ENCODE peak calls at places on chromosome 17, in seven cellular contexts. One of them, this sample, is unnamed. For H4K20me1, the result is how much of the 10 kb centered on the place peaks cover.

GRCh38 chr17:41520821-41521521 is 2.3 kb upstream of the KRT15 start:
- DNase-seq in endothelial cell of umbilical vein: no peak
- DNase-seq in Karpas-422: no peak
- DNase-seq in GM12878: no peak
- DNase-seq in IMR-90: no peak
- DNase-seq in mammary epithelial cell: peak
- DNase-seq in K562: peak
- DNase-seq in this sample: no peak

GRCh38 chr17:50479522-50480141 is 972 bp downstream of the RSAD1 start:
- DNase-seq in K562: peak
- DNase-seq in IMR-90: peak
- DNase-seq in endothelial cell of umbilical vein: peak
- DNase-seq in Karpas-422: peak
- DNase-seq in GM12878: peak
- DNase-seq in mammary epithelial cell: peak
- DNase-seq in this sample: peak

GRCh38 chr17:28030386-28030785 is 12.1 kb upstream of the NLK start:
- DNase-seq in IMR-90: no peak
- DNase-seq in mammary epithelial cell: no peak
- DNase-seq in GM12878: no peak
- DNase-seq in Karpas-422: no peak
- DNase-seq in endothelial cell of umbilical vein: no peak
- DNase-seq in K562: no peak
- DNase-seq in this sample: no peak

GRCh38 chr17:34408439-34408838 is 45.4 kb upstream of the CCL1 start:
- DNase-seq in mammary epithelial cell: no peak
- DNase-seq in endothelial cell of umbilical vein: no peak
- DNase-seq in IMR-90: no peak
- DNase-seq in GM12878: no peak
- DNase-seq in K562: no peak
- DNase-seq in Karpas-422: no peak
- DNase-seq in this sample: no peak

GRCh38 chr17:81869221-81870154 is 1.6 kb downstream of the ARHGDIA start:
- DNase-seq in IMR-90: no peak
- DNase-seq in mammary epithelial cell: no peak
- DNase-seq in K562: peak
- DNase-seq in GM12878: no peak
- DNase-seq in Karpas-422: peak
- DNase-seq in endothelial cell of umbilical vein: peak
- DNase-seq in this sample: no peak

GRCh38 chr17:47266782-47267181 is 13.2 kb downstream of the ITGB3 start:
- DNase-seq in IMR-90: peak
- DNase-seq in Karpas-422: no peak
- DNase-seq in mammary epithelial cell: no peak
- DNase-seq in endothelial cell of umbilical vein: no peak
- DNase-seq in K562: no peak
- DNase-seq in GM12878: no peak
- DNase-seq in this sample: no peak

GRCh38 chr17:62715882-62716390 is 88.5 kb downstream of the MRC2 start:
- DNase-seq in mammary epithelial cell: no peak
- DNase-seq in GM12878: no peak
- DNase-seq in endothelial cell of umbilical vein: no peak
- DNase-seq in K562: no peak
- DNase-seq in IMR-90: no peak
- DNase-seq in Karpas-422: no peak
- DNase-seq in this sample: no peak

GRCh38 chr17:77884967-77885641 is 73.4 kb upstream of the TNRC6C start:
- DNase-seq in endothelial cell of umbilical vein: no peak
- DNase-seq in GM12878: no peak
- DNase-seq in mammary epithelial cell: no peak
- DNase-seq in K562: no peak
- DNase-seq in IMR-90: no peak
- DNase-seq in Karpas-422: no peak
- DNase-seq in this sample: no peak

GRCh38 chr17:69134112-69134511 is 7.6 kb downstream of the ABCA6 start:
- DNase-seq in K562: no peak
- DNase-seq in endothelial cell of umbilical vein: no peak
- DNase-seq in IMR-90: no peak
- DNase-seq in Karpas-422: no peak
- DNase-seq in mammary epithelial cell: no peak
- DNase-seq in GM12878: no peak
- DNase-seq in this sample: no peak

GRCh38 chr17:71726320-71726719 is 394.5 kb upstream of the SOX9 start:
- DNase-seq in IMR-90: no peak
- DNase-seq in K562: no peak
- DNase-seq in GM12878: no peak
- DNase-seq in endothelial cell of umbilical vein: no peak
- DNase-seq in mammary epithelial cell: no peak
- DNase-seq in Karpas-422: no peak
- DNase-seq in this sample: no peak

GRCh38 chr17:77936881-77937280 is 21.6 kb upstream of the TNRC6C start:
- DNase-seq in endothelial cell of umbilical vein: no peak
- DNase-seq in GM12878: no peak
- DNase-seq in mammary epithelial cell: no peak
- DNase-seq in K562: no peak
- DNase-seq in IMR-90: no peak
- DNase-seq in Karpas-422: no peak
- DNase-seq in this sample: no peak

GRCh38 chr17:38898812-38899348 is 26.5 kb upstream of the LASP1NB start:
- DNase-seq in endothelial cell of umbilical vein: peak
- DNase-seq in GM12878: peak
- DNase-seq in mammary epithelial cell: no peak
- DNase-seq in Karpas-422: no peak
- DNase-seq in IMR-90: no peak
- DNase-seq in K562: peak
- DNase-seq in this sample: peak

GRCh38 chr17:5031365-5032082 is 3.7 kb downstream of the SLC52A1 start:
- DNase-seq in K562: peak
- DNase-seq in mammary epithelial cell: peak
- DNase-seq in endothelial cell of umbilical vein: peak
- DNase-seq in IMR-90: peak
- DNase-seq in GM12878: peak
- DNase-seq in Karpas-422: peak
- DNase-seq in this sample: peak

GRCh38 chr17:5024604-5025003 is 10.6 kb downstream of the SLC52A1 start:
- DNase-seq in endothelial cell of umbilical vein: no peak
- DNase-seq in IMR-90: no peak
- DNase-seq in mammary epithelial cell: no peak
- DNase-seq in Karpas-422: no peak
- DNase-seq in K562: no peak
- DNase-seq in GM12878: no peak
- DNase-seq in this sample: no peak

GRCh38 chr17:5023588-5024147 is 11.6 kb downstream of the SLC52A1 start:
- DNase-seq in Karpas-422: no peak
- DNase-seq in endothelial cell of umbilical vein: no peak
- DNase-seq in K562: no peak
- DNase-seq in IMR-90: no peak
- DNase-seq in GM12878: no peak
- DNase-seq in mammary epithelial cell: no peak
- DNase-seq in this sample: no peak

GRCh38 chr17:5027299-5027698 is 7.9 kb downstream of the SLC52A1 start:
- DNase-seq in mammary epithelial cell: no peak
- DNase-seq in endothelial cell of umbilical vein: no peak
- DNase-seq in GM12878: no peak
- DNase-seq in Karpas-422: no peak
- DNase-seq in IMR-90: no peak
- DNase-seq in K562: no peak
- DNase-seq in this sample: no peak

DNA sequence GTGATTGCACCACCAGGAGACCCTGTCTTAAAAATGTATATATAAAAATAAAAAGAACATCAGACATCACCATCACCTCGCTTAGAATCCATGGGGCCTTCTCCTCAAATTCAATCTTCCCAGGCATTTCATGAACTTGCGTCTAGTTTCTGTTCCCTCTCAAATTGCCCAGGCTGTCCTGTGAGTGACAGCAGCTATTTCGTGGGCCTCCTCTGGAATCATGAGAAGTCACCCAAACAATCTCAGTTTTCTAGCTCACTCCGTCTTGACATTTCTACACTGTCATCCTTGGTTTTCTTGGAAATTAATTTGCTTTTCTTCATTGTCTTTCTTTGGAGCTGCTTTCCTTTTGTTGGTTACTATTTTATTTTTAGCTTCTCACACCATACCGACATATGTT is 7.3 kb downstream of the SLC52A1 start:
- DNase-seq in K562: no peak
- DNase-seq in endothelial cell of umbilical vein: no peak
- DNase-seq in GM12878: no peak
- DNase-seq in Karpas-422: no peak
- DNase-seq in IMR-90: no peak
- DNase-seq in mammary epithelial cell: no peak
- DNase-seq in this sample: no peak
- H4K20me1 ChIP-seq in K562: under half
- H4K20me1 ChIP-seq in endothelial cell of umbilical vein: under half
- H4K20me1 ChIP-seq in GM12878: under half
- H4K20me1 ChIP-seq in Karpas-422: under half
- H4K20me1 ChIP-seq in IMR-90: under half
- H4K20me1 ChIP-seq in mammary epithelial cell: under half
- H4K20me1 ChIP-seq in this sample: under half

GRCh38 chr17:79212150-79213087 is 137.8 kb downstream of the ENGASE start:
- DNase-seq in IMR-90: no peak
- DNase-seq in Karpas-422: no peak
- DNase-seq in GM12878: no peak
- DNase-seq in mammary epithelial cell: no peak
- DNase-seq in K562: no peak
- DNase-seq in endothelial cell of umbilical vein: no peak
- DNase-seq in this sample: no peak
- H3K9ac ChIP-seq in IMR-90: no peak
- H3K9ac ChIP-seq in Karpas-422: no peak
- H3K9ac ChIP-seq in GM12878: no peak
- H3K9ac ChIP-seq in mammary epithelial cell: no peak
- H3K9ac ChIP-seq in K562: no peak
- H3K9ac ChIP-seq in endothelial cell of umbilical vein: no peak
- H3K9ac ChIP-seq in this sample: no peak

GRCh38 chr17:58092797-58093385 is 9.7 kb downstream of the DYNLL2 start:
- DNase-seq in K562: no peak
- DNase-seq in GM12878: no peak
- DNase-seq in mammary epithelial cell: peak
- DNase-seq in endothelial cell of umbilical vein: no peak
- DNase-seq in Karpas-422: no peak
- DNase-seq in IMR-90: no peak
- DNase-seq in this sample: no peak
- H4K20me1 ChIP-seq in K562: under half
- H4K20me1 ChIP-seq in GM12878: under half
- H4K20me1 ChIP-seq in mammary epithelial cell: under half
- H4K20me1 ChIP-seq in endothelial cell of umbilical vein: under half
- H4K20me1 ChIP-seq in Karpas-422: under half
- H4K20me1 ChIP-seq in IMR-90: under half
- H4K20me1 ChIP-seq in this sample: under half

GRCh38 chr17:57092779-57093178 is 7.7 kb downstream of the AKAP1 start:
- DNase-seq in endothelial cell of umbilical vein: no peak
- DNase-seq in GM12878: no peak
- DNase-seq in IMR-90: no peak
- DNase-seq in Karpas-422: no peak
- DNase-seq in K562: no peak
- DNase-seq in mammary epithelial cell: no peak
- DNase-seq in this sample: no peak

GRCh38 chr17:57091186-57091618 is 6.2 kb downstream of the AKAP1 start:
- DNase-seq in Karpas-422: no peak
- DNase-seq in K562: no peak
- DNase-seq in IMR-90: no peak
- DNase-seq in GM12878: no peak
- DNase-seq in endothelial cell of umbilical vein: no peak
- DNase-seq in mammary epithelial cell: no peak
- DNase-seq in this sample: no peak

GRCh38 chr17:57092171-57092570 is 7.1 kb downstream of the AKAP1 start:
- DNase-seq in Karpas-422: no peak
- DNase-seq in endothelial cell of umbilical vein: no peak
- DNase-seq in mammary epithelial cell: no peak
- DNase-seq in GM12878: no peak
- DNase-seq in IMR-90: peak
- DNase-seq in K562: no peak
- DNase-seq in this sample: no peak

GRCh38 chr17:57089391-57089790 is 4.3 kb downstream of the AKAP1 start:
- DNase-seq in mammary epithelial cell: no peak
- DNase-seq in K562: no peak
- DNase-seq in IMR-90: no peak
- DNase-seq in GM12878: no peak
- DNase-seq in endothelial cell of umbilical vein: no peak
- DNase-seq in Karpas-422: no peak
- DNase-seq in this sample: no peak

DNA sequence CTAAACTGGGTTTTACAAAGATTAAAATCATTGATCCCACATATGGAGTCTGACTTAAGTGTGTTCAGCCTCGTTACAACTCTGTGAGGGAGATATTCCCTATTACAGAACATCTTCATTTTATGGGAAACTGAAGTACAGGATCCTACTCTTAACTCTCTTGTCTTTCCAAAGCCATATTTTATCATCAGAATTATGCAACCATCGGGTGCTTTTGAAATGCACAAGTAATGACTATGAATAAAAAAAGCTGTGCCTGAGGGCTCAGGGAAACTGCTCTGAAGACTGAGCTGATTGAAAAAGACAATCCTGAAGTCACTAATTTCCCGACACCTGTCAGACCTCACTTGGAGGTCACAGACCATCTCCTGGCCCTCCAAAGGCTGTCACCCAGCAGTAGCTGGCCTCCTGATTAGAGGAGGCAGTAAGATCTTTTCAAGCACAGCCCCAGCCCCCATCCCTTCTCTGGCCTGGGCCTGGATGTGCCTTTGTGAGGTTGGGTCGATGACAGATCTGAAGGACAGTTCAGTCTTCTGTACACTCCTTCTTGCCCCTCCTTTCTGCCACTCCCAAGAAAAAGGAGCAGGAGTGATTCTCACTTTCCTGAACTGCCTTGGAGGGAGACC is 5.6 kb downstream of the AKAP1 start:
- DNase-seq in endothelial cell of umbilical vein: no peak
- DNase-seq in mammary epithelial cell: peak
- DNase-seq in IMR-90: peak
- DNase-seq in GM12878: no peak
- DNase-seq in Karpas-422: no peak
- DNase-seq in K562: no peak
- DNase-seq in this sample: no peak
- H3K9ac ChIP-seq in endothelial cell of umbilical vein: no peak
- H3K9ac ChIP-seq in mammary epithelial cell: no peak
- H3K9ac ChIP-seq in IMR-90: no peak
- H3K9ac ChIP-seq in GM12878: no peak
- H3K9ac ChIP-seq in Karpas-422: no peak
- H3K9ac ChIP-seq in K562: no peak
- H3K9ac ChIP-seq in this sample: no peak

GRCh38 chr17:8408371-8408770 is 10.7 kb upstream of the RNF222 start:
- DNase-seq in Karpas-422: no peak
- DNase-seq in endothelial cell of umbilical vein: no peak
- DNase-seq in mammary epithelial cell: peak
- DNase-seq in K562: no peak
- DNase-seq in IMR-90: no peak
- DNase-seq in GM12878: no peak
- DNase-seq in this sample: peak
- H4K20me1 ChIP-seq in Karpas-422: under half
- H4K20me1 ChIP-seq in endothelial cell of umbilical vein: under half
- H4K20me1 ChIP-seq in mammary epithelial cell: under half
- H4K20me1 ChIP-seq in K562: under half
- H4K20me1 ChIP-seq in IMR-90: under half
- H4K20me1 ChIP-seq in GM12878: under half
- H4K20me1 ChIP-seq in this sample: under half

DNA sequence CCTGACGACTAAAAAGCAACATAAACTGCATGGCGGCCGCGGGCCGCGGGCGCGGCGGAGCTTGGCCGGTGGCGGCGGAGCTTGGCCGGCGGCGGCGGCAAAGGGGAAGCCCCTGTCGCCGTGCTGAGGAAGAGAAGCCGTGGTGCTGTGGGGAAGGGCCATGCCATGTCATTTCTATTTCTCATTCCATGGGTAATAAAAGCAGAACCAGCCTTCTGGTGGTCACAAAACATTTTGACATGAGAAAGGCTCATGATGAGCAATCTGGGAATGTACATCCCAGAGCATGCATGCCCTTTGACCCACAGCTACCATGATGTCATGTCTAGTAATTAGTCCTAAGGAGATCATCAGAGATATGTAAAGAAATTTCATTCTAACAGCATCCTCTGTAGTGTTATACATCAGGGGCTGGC is 23.9 kb upstream of the HEATR6 start:
- DNase-seq in Karpas-422: peak
- DNase-seq in GM12878: no peak
- DNase-seq in IMR-90: peak
- DNase-seq in endothelial cell of umbilical vein: peak
- DNase-seq in K562: no peak
- DNase-seq in mammary epithelial cell: no peak
- DNase-seq in this sample: no peak
- H3K9ac ChIP-seq in Karpas-422: peak
- H3K9ac ChIP-seq in GM12878: no peak
- H3K9ac ChIP-seq in IMR-90: no peak
- H3K9ac ChIP-seq in endothelial cell of umbilical vein: no peak
- H3K9ac ChIP-seq in K562: peak
- H3K9ac ChIP-seq in mammary epithelial cell: no peak
- H3K9ac ChIP-seq in this sample: no peak